ENCODE peak calls at places on chromosomes 5 and 9, in six cellular contexts. N is GM13976, E is tibial artery, U is stomach, Q is astrocyte of the spinal cord, W is fibroblast of pulmonary artery. K is an unnamed sample.

GRCh38 chr5:17838506-17838905 is 204.2 kb downstream of the TAF11L14 start:
- DNase-seq in N (no peak), Q (no peak), E (no peak), W (no peak), U (no peak), K (no peak)

GRCh38 chr9:133998915-133999580 is 6.9 kb upstream of the VAV2 start:
- DNase-seq in E (no peak), N (peak; percentile 3), U (no peak), W (peak; percentile 34), Q (no peak), K (no peak)

GRCh38 chr9:100084734-100085133 is 14.1 kb downstream of the ERP44 start:
- DNase-seq in W (no peak), Q (no peak), E (no peak), N (peak; percentile 49), U (no peak), K (no peak)

GRCh38 chr5:95283761-95284511 is 958 bp downstream of the MCTP1 start:
- DNase-seq in W (no peak), E (no peak), N (peak; percentile 77), U (peak; percentile 53), Q (peak; percentile 10), K (peak; percentile 69)

GRCh38 chr9:133701321-133701980 is 36.7 kb downstream of the SARDH start:
- DNase-seq in Q (no peak), E (no peak), N (no peak), W (no peak), U (no peak), K (peak; percentile 19)

GRCh38 chr9:1207681-1208080 is 157.5 kb downstream of the DMRT2 start:
- DNase-seq in E (no peak), N (no peak), Q (peak; percentile 44), W (peak; percentile 20), U (no peak), K (no peak)

GRCh38 chr9:98897745-98898144 is 46.0 kb upstream of the COL15A1 start:
- DNase-seq in Q (peak; percentile 22), U (no peak), W (peak; percentile 74), N (no peak), E (no peak), K (no peak)

GRCh38 chr5:178429156-178429468 is 161.1 kb downstream of the COL23A1 start:
- DNase-seq in N (no peak), Q (no peak), U (no peak), E (no peak), W (no peak), K (no peak)

GRCh38 chr5:148791696-148792095 is 34.7 kb upstream of the ADRB2 start:
- DNase-seq in E (no peak), U (no peak), Q (no peak), N (no peak), W (no peak), K (no peak)

GRCh38 chr9:21974542-21975409 is 19.4 kb downstream of the CDKN2A start:
- DNase-seq in W (peak; percentile 67), U (peak; percentile 61), N (peak; percentile 68), E (no peak), Q (peak; percentile 76), K (peak; percentile 71)

GRCh38 chr9:69571032-69571431 is 101.1 kb downstream of the APBA1 start:
- DNase-seq in E (no peak), U (no peak), W (peak; percentile 13), N (no peak), Q (peak; percentile 37), K (no peak)

GRCh38 chr5:153827407-153827806 is 211.3 kb downstream of the FAM114A2 start:
- DNase-seq in W (no peak), U (no peak), N (no peak), Q (no peak), E (peak; percentile 22), K (no peak)

GRCh38 chr9:123942542-123942941 is 12.6 kb upstream of the DENND1A start:
- DNase-seq in U (peak; percentile 29), E (peak; percentile 27), N (no peak), Q (no peak), W (no peak), K (no peak)

GRCh38 chr9:123940721-123941534 is 11.0 kb upstream of the DENND1A start:
- DNase-seq in U (no peak), E (no peak), W (no peak), N (peak; percentile 60), Q (no peak), K (no peak)

GRCh38 chr9:123933801-123934200 is 3.9 kb upstream of the DENND1A start:
- DNase-seq in W (no peak), N (no peak), U (no peak), E (no peak), Q (no peak), K (no peak)

GRCh38 chr9:123941535-123942070 is 11.7 kb upstream of the DENND1A start:
- DNase-seq in E (no peak), N (no peak), U (no peak), Q (no peak), W (no peak), K (no peak)

GRCh38 chr9:123938401-123938800 is 8.5 kb upstream of the DENND1A start:
- DNase-seq in U (no peak), N (no peak), Q (no peak), W (no peak), E (no peak), K (no peak)
- TF ChIP-seq CTCF in U (no peak), N (no peak), Q (no peak), W (no peak), E (no peak), K (no peak)

GRCh38 chr9:24245988-24246387 is 299.7 kb downstream of the IZUMO3 start:
- DNase-seq in U (no peak), N (no peak), W (peak; percentile 21), Q (peak; percentile 52), E (no peak), K (no peak)
- TF ChIP-seq CTCF in U (no peak), N (peak; percentile 22), W (peak; percentile 16), Q (peak; percentile 39), E (no peak), K (peak; percentile 60)

DNA sequence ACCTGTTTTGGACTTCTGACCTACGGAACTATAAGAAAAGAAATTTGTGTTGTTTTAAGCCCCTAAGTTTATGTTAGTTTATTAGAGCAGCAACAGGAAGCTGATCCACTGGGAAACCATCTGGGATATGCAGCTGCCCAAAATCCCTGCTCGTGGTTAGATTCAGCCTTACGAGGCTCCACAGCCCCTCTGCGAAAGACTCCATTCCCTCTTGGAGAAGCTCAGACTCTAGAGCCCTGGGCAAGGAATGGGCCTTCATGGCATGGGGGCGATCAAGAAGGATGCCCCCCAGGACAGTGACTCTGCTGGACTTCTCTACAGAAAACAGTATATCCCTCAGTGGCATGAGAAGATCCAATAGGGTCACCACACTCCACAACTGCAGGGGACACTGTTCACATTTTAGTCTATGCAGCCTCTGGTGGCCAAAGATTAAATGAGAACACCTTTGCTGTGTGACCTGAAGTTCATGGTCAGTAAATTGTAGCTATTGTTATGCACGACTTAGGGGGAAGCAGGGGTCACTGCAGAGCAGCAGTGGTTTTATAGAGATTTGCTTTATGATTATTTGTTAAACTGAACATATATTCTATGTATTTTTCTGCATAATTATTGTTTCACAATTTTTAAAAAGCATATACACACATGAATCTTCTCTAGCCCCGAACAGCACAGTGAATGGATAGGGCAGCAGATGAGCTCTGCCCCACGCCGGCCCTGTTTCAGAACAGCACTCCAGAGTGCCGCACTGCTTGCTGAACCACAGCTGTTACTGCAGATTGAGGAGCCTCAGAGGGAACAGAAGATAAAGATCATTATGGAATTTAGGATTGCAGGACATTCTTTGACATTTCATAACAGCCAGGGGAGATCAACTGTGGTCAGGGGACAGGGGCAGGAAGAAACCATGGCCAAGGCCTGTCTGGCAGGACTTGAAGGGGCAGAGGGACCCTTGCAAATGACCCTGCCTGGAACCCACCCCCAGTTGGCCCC is 20.9 kb downstream of the IRF1 start:
- DNase-seq in N (no peak), Q (no peak), U (peak; percentile 24), W (peak; percentile 33), E (peak; percentile 13), K (no peak)
- TF ChIP-seq CTCF in N (no peak), Q (no peak), U (no peak), W (no peak), E (no peak), K (no peak)

DNA sequence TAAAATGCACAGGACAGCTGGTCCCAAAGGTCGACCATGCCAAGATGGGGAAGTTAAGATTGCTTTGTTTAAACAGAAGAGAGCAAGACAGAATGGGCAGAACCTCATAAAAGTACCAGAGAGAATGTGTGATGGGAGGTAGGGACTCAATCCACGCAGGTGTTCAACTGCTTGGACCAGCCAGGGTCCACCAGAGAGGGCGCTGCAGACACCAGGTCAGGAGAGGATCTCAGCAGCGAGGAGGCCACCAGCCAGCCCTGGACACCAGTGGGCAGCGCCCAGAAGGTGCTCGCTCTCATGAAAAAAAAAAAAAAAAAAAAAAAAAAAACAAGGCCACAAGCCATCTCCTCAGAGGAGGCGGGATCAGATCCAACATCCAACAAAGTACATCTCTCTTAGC is 81.8 kb downstream of the SHC3 start:
- DNase-seq in Q (no peak), W (no peak), E (no peak), U (no peak), N (no peak), K (no peak)
- TF ChIP-seq CTCF in Q (peak; percentile 6), W (no peak), E (no peak), U (no peak), N (no peak), K (no peak)

GRCh38 chr5:134917070-134917831 is 12.3 kb downstream of the PCBD2 start:
- DNase-seq in Q (no peak), N (no peak), E (no peak), W (no peak), U (no peak), K (no peak)
- TF ChIP-seq CTCF in Q (peak; percentile 21), N (no peak), E (no peak), W (peak; percentile 20), U (peak; percentile 30), K (no peak)

GRCh38 chr5:145350501-145350900 is 484.6 kb downstream of the PRELID2 start:
- DNase-seq in N (no peak), Q (peak; percentile 77), W (peak; percentile 36), E (no peak), U (no peak), K (no peak)

GRCh38 chr5:145345883-145346282 is 489.3 kb downstream of the PRELID2 start:
- DNase-seq in N (no peak), E (no peak), W (no peak), Q (peak; percentile 34), U (no peak), K (no peak)

GRCh38 chr5:145341842-145342241 is 493.3 kb downstream of the PRELID2 start:
- DNase-seq in U (no peak), W (no peak), E (no peak), Q (no peak), N (no peak), K (no peak)

DNA sequence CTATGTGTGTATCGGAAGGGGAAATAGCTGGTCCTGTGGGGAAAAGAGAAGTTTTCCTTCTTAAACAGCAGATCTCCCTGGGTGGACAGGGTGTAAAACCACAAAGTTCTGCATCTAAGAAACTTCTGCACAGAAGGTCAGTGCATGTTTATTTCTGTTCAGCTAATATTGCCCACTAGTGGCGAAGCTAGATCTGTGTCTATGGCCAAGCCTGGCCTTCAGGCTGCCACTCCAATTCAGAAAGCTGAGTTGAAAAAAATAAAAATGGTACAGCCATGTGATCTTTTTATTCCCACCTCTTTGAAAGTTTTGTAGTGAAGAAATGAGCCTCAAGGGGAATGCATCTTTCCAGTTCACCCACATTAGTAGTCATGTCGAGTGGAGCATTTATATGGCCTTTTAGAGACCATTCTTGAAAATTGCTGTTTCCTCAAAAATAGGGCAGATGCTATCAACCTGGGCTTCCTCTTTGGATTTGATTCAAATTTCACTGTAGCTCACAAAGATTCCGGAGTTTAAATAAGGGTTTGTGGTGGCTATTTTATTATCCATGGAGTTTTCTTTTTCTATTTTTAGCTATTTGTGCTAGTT is 488.0 kb downstream of the PRELID2 start:
- DNase-seq in W (peak; percentile 74), Q (peak; percentile 77), E (no peak), U (no peak), N (no peak), K (no peak)
- TF ChIP-seq CTCF in W (peak; percentile 85), Q (peak; percentile 82), E (no peak), U (peak; percentile 12), N (peak; percentile 37), K (peak; percentile 47)

K was measured in glutamatergic neuron.